ENCODE peak calls at places on chromosome 3, in seven cellular contexts. L, E, P, N, W, G and I are unnamed samples.

GRCh38 chr3:185711255-185711870 is 113.5 kb downstream of the IGF2BP2 start:
- DNase-seq in L (no peak), P (no peak), W (no peak), G (no peak), N (no peak), E (no peak), I (no peak)

GRCh38 chr3:126541628-126542339 is 16.9 kb downstream of the C3orf22 start:
- DNase-seq in W (no peak), N (no peak), E (no peak), L (peak; percentile 42), G (no peak), P (peak; percentile 5), I (peak; percentile 11)

GRCh38 chr3:100492810-100493140 is 356 bp downstream of the TMEM45A start:
- DNase-seq in E (peak; percentile 14), N (no peak), P (no peak), W (no peak), L (no peak), G (no peak), I (no peak)

GRCh38 chr3:49020335-49021212 is 1.3 kb upstream of the NDUFAF3 start:
- DNase-seq in L (peak; percentile 87), W (peak; percentile 62), N (peak; percentile 39), E (no peak), P (no peak), G (no peak), I (no peak)

GRCh38 chr3:49377483-49377882 is 19.3 kb upstream of the GPX1 start:
- DNase-seq in N (no peak), W (no peak), P (no peak), L (no peak), E (no peak), G (no peak), I (no peak)

GRCh38 chr3:126151562-126152302 is 28.7 kb downstream of the ALDH1L1 start:
- DNase-seq in E (no peak), N (no peak), L (no peak), P (no peak), G (no peak), W (no peak), I (no peak)

GRCh38 chr3:31755911-31756658 is 223.4 kb downstream of the STT3B start:
- DNase-seq in E (no peak), N (no peak), L (no peak), P (no peak), G (no peak), W (no peak), I (no peak)

GRCh38 chr3:193903257-193903807 is 232.6 kb upstream of the HES1 start:
- DNase-seq in W (no peak), N (no peak), E (no peak), G (no peak), P (no peak), L (no peak), I (no peak)

GRCh38 chr3:57166660-57167059 is 1.5 kb upstream of the IL17RD start:
- DNase-seq in L (no peak), G (no peak), W (no peak), N (no peak), P (no peak), E (no peak), I (no peak)

GRCh38 chr3:131895766-131896165 is 139.0 kb downstream of the CPNE4 start:
- DNase-seq in P (no peak), E (no peak), G (no peak), N (no peak), W (no peak), L (no peak), I (no peak)

GRCh38 chr3:50444213-50444612 is 59.2 kb downstream of the CACNA2D2 start:
- DNase-seq in E (no peak), W (no peak), P (no peak), N (no peak), L (no peak), G (no peak), I (no peak)

GRCh38 chr3:106711650-106712049 is 665.6 kb upstream of the CCDC54 start:
- DNase-seq in P (no peak), L (no peak), E (no peak), N (no peak), G (no peak), W (no peak), I (no peak)

GRCh38 chr3:59797533-59797932 is 747.7 kb upstream of the CFAP20DC start:
- DNase-seq in N (no peak), L (no peak), G (no peak), W (no peak), P (no peak), E (no peak), I (no peak)

GRCh38 chr3:133494469-133494868 is 79.0 kb upstream of the CDV3 start:
- DNase-seq in W (no peak), L (no peak), N (peak; percentile 37), P (no peak), G (no peak), E (no peak), I (no peak)

GRCh38 chr3:55877703-55878102 is 390.6 kb upstream of the WNT5A start:
- DNase-seq in G (no peak), L (no peak), P (no peak), W (no peak), E (no peak), N (no peak), I (no peak)

GRCh38 chr3:107987036-107987557 is 103.7 kb downstream of the CD47 start:
- DNase-seq in L (peak; percentile 72), W (peak; percentile 75), G (no peak), P (peak; percentile 75), N (no peak), E (peak; percentile 87), I (no peak)

GRCh38 chr3:4979401-4980228 is at the start of gene BHLHE40:
- DNase-seq in L (peak; percentile 57), W (peak; percentile 46), N (no peak), E (no peak), G (no peak), P (no peak), I (peak; percentile 16)

GRCh38 chr3:5053021-5053831 is 68.9 kb upstream of the ARL8B start:
- DNase-seq in W (no peak), N (no peak), E (no peak), G (no peak), P (peak; percentile 27), L (peak; percentile 74), I (no peak)

GRCh38 chr3:194872669-194872977 is 186.9 kb downstream of the FAM43A start:
- DNase-seq in E (no peak), W (no peak), L (no peak), G (no peak), P (no peak), N (no peak), I (no peak)

GRCh38 chr3:194559530-194559929 is 72.7 kb upstream of the ATP13A3 start:
- DNase-seq in G (no peak), N (no peak), E (no peak), W (no peak), L (no peak), P (no peak), I (no peak)

GRCh38 chr3:156751461-156752025 is 74.6 kb upstream of the LEKR1 start:
- DNase-seq in E (peak; percentile 94), N (peak; percentile 55), P (peak; percentile 22), L (no peak), G (no peak), W (peak; percentile 31), I (no peak)

GRCh38 chr3:141280086-141280485 is 48.5 kb downstream of the PXYLP1 start:
- DNase-seq in G (no peak), E (no peak), P (no peak), N (no peak), L (no peak), W (no peak), I (no peak)

GRCh38 chr3:29170894-29171582 is 109.8 kb upstream of the RBMS3 start:
- DNase-seq in N (no peak), G (no peak), L (no peak), E (no peak), W (no peak), P (no peak), I (no peak)

GRCh38 chr3:172813462-172813861 is 62.9 kb downstream of the ECT2 start:
- DNase-seq in G (no peak), W (no peak), P (no peak), E (no peak), L (no peak), N (no peak), I (no peak)
- H3K36me3 ChIP-seq in G (peaks cover 100% of the 10 kb centered on the region), W (no peaks in the 10 kb centered on the region), P (no peaks in the 10 kb centered on the region), E (peaks cover 80% of the 10 kb centered on the region), L (no peaks in the 10 kb centered on the region), N (no peaks in the 10 kb centered on the region), I (no peaks in the 10 kb centered on the region)

DNA sequence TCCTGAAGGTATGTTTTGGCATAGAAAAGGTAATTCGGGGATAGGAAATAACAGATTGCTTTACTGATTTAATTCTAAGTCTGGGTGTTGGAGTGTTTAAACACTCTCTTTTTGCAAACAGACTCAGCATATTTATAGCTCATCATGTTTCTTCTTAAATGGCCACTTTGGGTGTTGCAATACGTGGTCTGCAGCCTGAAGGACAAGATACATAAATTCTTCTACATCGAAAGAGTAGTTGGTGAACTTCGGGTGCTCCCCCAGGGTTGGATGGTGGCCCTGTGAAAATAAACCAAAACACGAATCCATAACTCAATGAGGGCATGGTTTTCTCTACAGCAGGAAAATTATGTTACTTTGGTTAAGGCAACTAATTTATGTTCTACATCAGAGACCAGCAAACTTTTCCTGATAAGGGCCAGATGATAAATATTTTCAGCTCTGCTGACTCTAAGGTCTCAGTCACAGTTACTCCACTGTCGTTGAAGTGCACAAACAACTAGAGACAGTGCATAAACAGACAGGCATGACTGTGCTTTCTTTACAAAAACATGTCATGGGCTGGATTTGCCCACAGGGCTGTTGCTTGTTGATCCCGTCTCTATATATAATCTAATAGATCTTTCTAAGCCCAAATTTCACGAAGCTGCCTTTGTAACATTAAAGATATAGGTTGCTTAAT is 35.9 kb downstream of the EOGT start:
- DNase-seq in W (no peak), P (no peak), N (no peak), L (no peak), G (no peak), E (no peak), I (no peak)
- H3K36me3 ChIP-seq in W (peaks cover 78% of the 10 kb centered on the region), P (no peaks in the 10 kb centered on the region), N (peaks cover 39% of the 10 kb centered on the region), L (peaks cover 69% of the 10 kb centered on the region), G (no peaks in the 10 kb centered on the region), E (no peaks in the 10 kb centered on the region), I (no peaks in the 10 kb centered on the region)

DNA sequence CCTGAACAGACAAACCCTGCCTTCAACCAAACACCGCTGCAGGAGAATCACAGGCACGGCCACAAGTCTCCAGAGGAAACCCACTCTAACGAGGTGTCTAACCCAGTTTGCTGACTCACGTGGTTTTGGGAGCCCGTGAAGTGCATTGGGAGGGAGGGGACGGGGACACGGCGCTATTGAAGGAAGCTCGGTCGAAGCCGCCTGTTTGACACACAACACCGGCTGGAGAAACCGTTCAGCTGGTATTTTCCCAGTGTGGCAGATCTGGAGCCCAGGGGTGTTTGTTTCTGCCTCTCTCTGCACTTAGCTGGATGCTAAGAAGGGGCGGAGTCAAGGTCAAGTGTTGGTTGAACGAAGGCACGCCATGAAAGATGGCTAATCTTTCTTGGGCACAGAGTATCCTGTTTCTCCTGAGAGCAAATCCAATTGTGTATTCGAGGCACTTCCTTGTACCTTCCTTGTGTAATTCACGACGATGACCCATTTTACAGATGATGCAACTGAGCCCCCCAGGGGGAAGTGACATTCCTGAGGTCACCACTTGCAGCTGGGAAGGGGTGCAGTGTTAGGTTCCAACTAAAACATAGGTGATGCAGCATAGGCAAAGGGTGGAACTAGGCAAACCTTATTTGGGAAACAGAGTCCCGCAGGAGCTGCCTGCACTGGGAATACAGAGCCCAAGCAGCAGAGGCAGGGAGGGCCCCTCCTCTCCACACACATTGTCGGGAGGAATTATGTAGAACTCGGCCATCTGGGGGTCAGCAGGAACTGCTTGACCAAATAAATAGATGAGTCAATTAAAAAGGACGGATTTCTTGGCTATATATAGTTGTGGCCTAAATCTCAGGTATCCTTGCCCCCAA is 22.5 kb downstream of the SLC6A6 start:
- DNase-seq in P (no peak), N (no peak), L (peak; percentile 63), G (no peak), W (no peak), E (no peak), I (no peak)
- H3K36me3 ChIP-seq in P (no peaks in the 10 kb centered on the region), N (no peaks in the 10 kb centered on the region), L (peaks cover 6% of the 10 kb centered on the region), G (no peaks in the 10 kb centered on the region), W (peaks cover 4% of the 10 kb centered on the region), E (no peaks in the 10 kb centered on the region), I (no peaks in the 10 kb centered on the region)

GRCh38 chr3:20264900-20265567 is 79.0 kb upstream of the SGO1 start:
- DNase-seq in L (no peak), G (no peak), N (no peak), E (no peak), P (no peak), W (no peak), I (no peak)
- H3K36me3 ChIP-seq in L (no peaks in the 10 kb centered on the region), G (no peaks in the 10 kb centered on the region), N (no peaks in the 10 kb centered on the region), E (no peaks in the 10 kb centered on the region), P (no peaks in the 10 kb centered on the region), W (no peaks in the 10 kb centered on the region), I (no peaks in the 10 kb centered on the region)